ENCODE peak calls at places on chromosome 22, in four cellular contexts. One of them, this sample, is unnamed.

GRCh38 chr22:25824828-25825474 is 83.0 kb downstream of the MYO18B start:
- DNase-seq in H1: no peak
- DNase-seq in SK-N-SH: peak; percentile 58
- DNase-seq in GM12878: no peak
- DNase-seq in this sample: no peak

GRCh38 chr22:35275580-35275979 is 18.3 kb downstream of the HMGXB4 start:
- DNase-seq in H1: no peak
- DNase-seq in SK-N-SH: no peak
- DNase-seq in GM12878: no peak
- DNase-seq in this sample: no peak

GRCh38 chr22:28920757-28921584 is 37.6 kb downstream of the ZNRF3 start:
- DNase-seq in H1: no peak
- DNase-seq in SK-N-SH: no peak
- DNase-seq in GM12878: peak; percentile 52
- DNase-seq in this sample: no peak

GRCh38 chr22:20997536-20998257 is 4.2 kb downstream of the THAP7 start:
- DNase-seq in H1: no peak
- DNase-seq in SK-N-SH: no peak
- DNase-seq in GM12878: no peak
- DNase-seq in this sample: no peak

GRCh38 chr22:36405671-36406070 is 17.9 kb upstream of the MYH9 start:
- DNase-seq in H1: no peak
- DNase-seq in SK-N-SH: no peak
- DNase-seq in GM12878: no peak
- DNase-seq in this sample: no peak

GRCh38 chr22:24331468-24332440 is 61.1 kb downstream of the SPECC1L start:
- DNase-seq in H1: no peak
- DNase-seq in SK-N-SH: no peak
- DNase-seq in GM12878: no peak
- DNase-seq in this sample: no peak

GRCh38 chr22:41401781-41402648 is 20.3 kb downstream of the TEF start:
- DNase-seq in H1: no peak
- DNase-seq in SK-N-SH: peak; percentile 81
- DNase-seq in GM12878: no peak
- DNase-seq in this sample: peak; percentile 57

GRCh38 chr22:17792854-17793434 is 18.7 kb upstream of the BID start:
- DNase-seq in H1: no peak
- DNase-seq in SK-N-SH: no peak
- DNase-seq in GM12878: no peak
- DNase-seq in this sample: no peak

GRCh38 chr22:49506010-49506400 is 321.7 kb downstream of the BRD1 start:
- DNase-seq in H1: no peak
- DNase-seq in SK-N-SH: no peak
- DNase-seq in GM12878: no peak
- DNase-seq in this sample: no peak

GRCh38 chr22:39556970-39557811 is 13.4 kb upstream of the CACNA1I start:
- DNase-seq in H1: no peak
- DNase-seq in SK-N-SH: peak; percentile 71
- DNase-seq in GM12878: no peak
- DNase-seq in this sample: peak; percentile 33

GRCh38 chr22:50607366-50608020 is 6.9 kb downstream of the MAPK8IP2 start:
- DNase-seq in H1: no peak
- DNase-seq in SK-N-SH: no peak
- DNase-seq in GM12878: no peak
- DNase-seq in this sample: no peak

GRCh38 chr22:41966607-41967240 is 2.5 kb upstream of the SEPTIN3 start:
- DNase-seq in H1: no peak
- DNase-seq in SK-N-SH: peak; percentile 23
- DNase-seq in GM12878: peak; percentile 54
- DNase-seq in this sample: peak; percentile 78

GRCh38 chr22:42062506-42063190 is 8.0 kb downstream of the NAGA start:
- DNase-seq in H1: no peak
- DNase-seq in SK-N-SH: no peak
- DNase-seq in GM12878: no peak
- DNase-seq in this sample: no peak

GRCh38 chr22:39688186-39688768 is 117.7 kb downstream of the CACNA1I start:
- DNase-seq in H1: no peak
- DNase-seq in SK-N-SH: no peak
- DNase-seq in GM12878: no peak
- DNase-seq in this sample: no peak

GRCh38 chr22:50700387-50701075 is 27.9 kb downstream of the SHANK3 start:
- DNase-seq in H1: no peak
- DNase-seq in SK-N-SH: no peak
- DNase-seq in GM12878: no peak
- DNase-seq in this sample: no peak

GRCh38 chr22:20890975-20891374 is 26.2 kb upstream of the CRKL start:
- DNase-seq in H1: no peak
- DNase-seq in SK-N-SH: no peak
- DNase-seq in GM12878: no peak
- DNase-seq in this sample: no peak

GRCh38 chr22:17872491-17872890 is 98.2 kb upstream of the BID start:
- DNase-seq in H1: no peak
- DNase-seq in SK-N-SH: no peak
- DNase-seq in GM12878: no peak
- DNase-seq in this sample: no peak

GRCh38 chr22:35616043-35616442 is 1.1 kb downstream of the MB start:
- DNase-seq in H1: no peak
- DNase-seq in SK-N-SH: no peak
- DNase-seq in GM12878: no peak
- DNase-seq in this sample: no peak

GRCh38 chr22:43129426-43130425 is 13.5 kb downstream of the MCAT start:
- DNase-seq in H1: no peak
- DNase-seq in SK-N-SH: no peak
- DNase-seq in GM12878: no peak
- DNase-seq in this sample: no peak

GRCh38 chr22:47309476-47309875 is 547.0 kb downstream of the TBC1D22A start:
- DNase-seq in H1: no peak
- DNase-seq in SK-N-SH: no peak
- DNase-seq in GM12878: no peak
- DNase-seq in this sample: no peak

GRCh38 chr22:24181088-24181995 is at the start of gene SUSD2:
- DNase-seq in H1: no peak
- DNase-seq in SK-N-SH: no peak
- DNase-seq in GM12878: no peak
- DNase-seq in this sample: no peak

GRCh38 chr22:16824718-16825687 is at the start of gene XKR3:
- DNase-seq in H1: no peak
- DNase-seq in SK-N-SH: no peak
- DNase-seq in GM12878: peak; percentile 37
- DNase-seq in this sample: no peak

GRCh38 chr22:24772493-24773220 is 1.9 kb downstream of the PIWIL3 start:
- DNase-seq in H1: peak; percentile 49
- DNase-seq in SK-N-SH: peak; percentile 70
- DNase-seq in GM12878: no peak
- DNase-seq in this sample: peak; percentile 71

GRCh38 chr22:23408321-23408720 is 171.8 kb downstream of the IGLL1 start:
- DNase-seq in H1: no peak
- DNase-seq in SK-N-SH: no peak
- DNase-seq in GM12878: no peak
- DNase-seq in this sample: no peak

GRCh38 chr22:48753752-48754517 is 1073.7 kb downstream of the BRD1 start:
- DNase-seq in H1: no peak
- DNase-seq in SK-N-SH: no peak
- DNase-seq in GM12878: no peak
- DNase-seq in this sample: no peak

GRCh38 chr22:35630387-35630793 is 13.3 kb upstream of the MB start:
- DNase-seq in H1: no peak
- DNase-seq in SK-N-SH: no peak
- DNase-seq in GM12878: no peak
- DNase-seq in this sample: peak; percentile 66

GRCh38 chr22:23820748-23821211 is 18.0 kb downstream of the DERL3 start:
- DNase-seq in H1: no peak
- DNase-seq in SK-N-SH: peak; percentile 12
- DNase-seq in GM12878: no peak
- DNase-seq in this sample: no peak

GRCh38 chr22:36246718-36247117 is 6.2 kb upstream of the APOL1 start:
- DNase-seq in H1: no peak
- DNase-seq in SK-N-SH: no peak
- DNase-seq in GM12878: no peak
- DNase-seq in this sample: no peak

GRCh38 chr22:30445438-30445936 is 19.9 kb downstream of the MTFP1 start:
- DNase-seq in H1: no peak
- DNase-seq in SK-N-SH: no peak
- DNase-seq in GM12878: no peak
- DNase-seq in this sample: no peak
- TF ChIP-seq CHD2 in H1: no peak
- TF ChIP-seq CHD2 in SK-N-SH: no peak
- TF ChIP-seq CHD2 in GM12878: no peak
- TF ChIP-seq CHD2 in this sample: no peak

DNA sequence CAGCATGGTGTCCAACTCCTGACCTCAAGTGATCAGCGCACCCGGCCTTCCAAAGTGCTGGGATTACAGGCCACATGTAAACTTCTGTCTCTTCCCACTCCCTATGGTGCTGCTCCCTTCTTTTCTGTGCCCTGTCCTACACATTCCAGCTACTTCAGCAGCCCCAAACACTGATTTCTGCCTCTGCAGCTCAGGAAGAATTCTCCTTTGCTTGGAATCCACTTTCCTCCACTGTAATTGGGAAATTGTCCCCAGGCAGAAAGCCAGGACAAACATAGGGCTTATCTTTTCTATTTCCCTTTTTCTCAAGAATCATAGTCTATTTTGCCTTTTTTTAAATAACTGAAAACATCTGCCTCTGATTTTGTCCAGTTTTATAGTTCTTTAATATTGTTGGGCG is 21.3 kb upstream of the DRG1 start:
- DNase-seq in H1: no peak
- DNase-seq in SK-N-SH: no peak
- DNase-seq in GM12878: no peak
- DNase-seq in this sample: no peak
- TF ChIP-seq CHD2 in H1: no peak
- TF ChIP-seq CHD2 in SK-N-SH: no peak
- TF ChIP-seq CHD2 in GM12878: no peak
- TF ChIP-seq CHD2 in this sample: no peak

GRCh38 chr22:27224485-27225364 is 567.3 kb downstream of the MIAT start:
- DNase-seq in H1: no peak
- DNase-seq in SK-N-SH: peak; percentile 75
- DNase-seq in GM12878: no peak
- DNase-seq in this sample: no peak
- TF ChIP-seq CHD2 in H1: no peak
- TF ChIP-seq CHD2 in SK-N-SH: peak; percentile 40
- TF ChIP-seq CHD2 in GM12878: no peak
- TF ChIP-seq CHD2 in this sample: no peak

GRCh38 chr22:45590262-45590661 is 81.4 kb upstream of the ATXN10 start:
- DNase-seq in H1: no peak
- DNase-seq in SK-N-SH: no peak
- DNase-seq in GM12878: no peak
- DNase-seq in this sample: no peak

GRCh38 chr22:45598596-45599217 is 72.9 kb upstream of the ATXN10 start:
- DNase-seq in H1: no peak
- DNase-seq in SK-N-SH: peak; percentile 65
- DNase-seq in GM12878: no peak
- DNase-seq in this sample: no peak

GRCh38 chr22:45597460-45598192 is 74.0 kb upstream of the ATXN10 start:
- DNase-seq in H1: no peak
- DNase-seq in SK-N-SH: peak; percentile 60
- DNase-seq in GM12878: no peak
- DNase-seq in this sample: peak; percentile 62

GRCh38 chr22:45589556-45589955 is 82.1 kb upstream of the ATXN10 start:
- DNase-seq in H1: no peak
- DNase-seq in SK-N-SH: no peak
- DNase-seq in GM12878: no peak
- DNase-seq in this sample: no peak

DNA sequence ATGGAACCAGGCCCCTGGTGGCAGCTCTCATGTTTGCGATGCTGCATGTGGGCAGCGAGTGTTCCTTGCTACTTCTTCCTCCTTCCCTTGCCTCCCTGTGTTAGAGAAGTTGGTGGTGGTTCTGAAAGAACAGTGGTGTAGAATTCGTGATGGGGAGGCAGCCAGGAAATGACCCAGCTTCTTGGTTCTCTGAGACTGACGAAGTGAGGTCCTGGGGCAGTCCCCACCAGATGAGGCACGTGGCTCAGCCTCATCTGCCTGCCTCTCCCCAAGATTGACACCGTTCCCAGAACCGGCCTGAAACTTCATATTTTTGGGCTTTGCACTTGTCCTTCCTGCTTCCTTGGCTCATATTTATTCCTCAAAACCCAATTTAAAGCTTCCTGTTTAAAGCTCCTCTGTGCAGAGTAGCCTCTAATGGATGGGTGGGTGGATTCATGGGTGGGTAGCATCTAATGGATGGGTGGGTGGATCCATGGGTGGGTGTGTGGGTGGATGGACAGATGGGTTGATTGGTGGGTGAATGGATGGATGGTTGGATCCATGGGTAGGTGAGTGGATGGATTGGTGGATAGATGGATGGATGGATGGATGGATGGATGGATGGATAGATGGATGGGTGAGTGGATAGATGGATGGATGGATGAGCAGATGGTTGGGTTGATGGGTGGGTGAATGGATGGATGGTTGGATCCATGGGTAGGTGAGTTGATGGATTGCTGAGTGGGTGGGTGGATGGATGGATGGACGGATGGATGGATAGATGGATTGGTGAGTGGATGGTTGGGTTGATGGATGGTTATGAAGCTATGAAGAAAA is 77.3 kb upstream of the ATXN10 start:
- DNase-seq in H1: no peak
- DNase-seq in SK-N-SH: no peak
- DNase-seq in GM12878: no peak
- DNase-seq in this sample: no peak
- TF ChIP-seq CHD2 in H1: no peak
- TF ChIP-seq CHD2 in SK-N-SH: no peak
- TF ChIP-seq CHD2 in GM12878: no peak
- TF ChIP-seq CHD2 in this sample: no peak

GRCh38 chr22:38141574-38141973 is 31.1 kb upstream of the BAIAP2L2 start:
- DNase-seq in H1: no peak
- DNase-seq in SK-N-SH: no peak
- DNase-seq in GM12878: no peak
- DNase-seq in this sample: no peak
- TF ChIP-seq CHD2 in H1: no peak
- TF ChIP-seq CHD2 in SK-N-SH: no peak
- TF ChIP-seq CHD2 in GM12878: no peak
- TF ChIP-seq CHD2 in this sample: no peak

GRCh38 chr22:37999640-38000272 is 15.4 kb upstream of the SOX10 start:
- DNase-seq in H1: no peak
- DNase-seq in SK-N-SH: no peak
- DNase-seq in GM12878: no peak
- DNase-seq in this sample: no peak
- TF ChIP-seq CHD2 in H1: no peak
- TF ChIP-seq CHD2 in SK-N-SH: no peak
- TF ChIP-seq CHD2 in GM12878: no peak
- TF ChIP-seq CHD2 in this sample: no peak

GRCh38 chr22:31738566-31738965 is 11.4 kb downstream of the PRR14L start:
- DNase-seq in H1: no peak
- DNase-seq in SK-N-SH: no peak
- DNase-seq in GM12878: no peak
- DNase-seq in this sample: no peak
- TF ChIP-seq CHD2 in H1: no peak
- TF ChIP-seq CHD2 in SK-N-SH: no peak
- TF ChIP-seq CHD2 in GM12878: no peak
- TF ChIP-seq CHD2 in this sample: no peak

This sample was measured in A549.